ENCODE peak calls at places on chromosomes 3 and 15, in four cellular contexts. T, C, O and G are unnamed samples.

GRCh38 chr3:54064486-54064885 is 57.9 kb upstream of the CACNA2D3 start:
- DNase-seq in C (no peak), T (no peak), O (no peak), G (no peak)

GRCh38 chr15:67515557-67515956 is 5.4 kb upstream of the C15orf61 start:
- DNase-seq in C (no peak), T (no peak), O (no peak), G (no peak)

GRCh38 chr15:63523306-63523990 is 19.1 kb downstream of the USP3 start:
- DNase-seq in C (no peak), O (no peak), T (peak), G (no peak)

GRCh38 chr15:80247320-80247719 is 4.7 kb downstream of the CTXND1 start:
- DNase-seq in T (no peak), C (no peak), O (no peak), G (no peak)

GRCh38 chr15:43878466-43878865 is 51.7 kb downstream of the WDR76 start:
- DNase-seq in O (no peak), C (no peak), T (no peak), G (no peak)

GRCh38 chr15:69131362-69132215 is 28.8 kb upstream of the GLCE start:
- DNase-seq in T (no peak), C (no peak), O (no peak), G (no peak)

GRCh38 chr15:39657181-39657580 is 76.3 kb downstream of the THBS1 start:
- DNase-seq in T (no peak), C (no peak), O (no peak), G (no peak)

GRCh38 chr3:172701758-172702157 is 9.1 kb downstream of the NCEH1 start:
- DNase-seq in T (no peak), C (no peak), O (no peak), G (no peak)

GRCh38 chr3:63390831-63391230 is 112.7 kb downstream of the SYNPR start:
- DNase-seq in O (no peak), C (no peak), T (peak), G (no peak)

GRCh38 chr15:62573856-62574255 is 408.8 kb upstream of the C2CD4B start:
- DNase-seq in T (no peak), O (no peak), C (no peak), G (no peak)

GRCh38 chr3:108610651-108611050 is 21.1 kb downstream of the DZIP3 start:
- DNase-seq in C (no peak), T (no peak), O (no peak), G (no peak)

GRCh38 chr3:117735481-117736101 is 1026.0 kb downstream of the TUSC7 start:
- DNase-seq in O (no peak), C (no peak), T (peak), G (peak)

GRCh38 chr3:130894873-130895330 is 1.0 kb downstream of the ATP2C1 start:
- DNase-seq in T (peak), O (no peak), C (no peak), G (peak)

GRCh38 chr3:30578986-30579579 is 27.3 kb upstream of the TGFBR2 start:
- DNase-seq in C (no peak), T (peak), O (no peak), G (no peak)

GRCh38 chr15:64138542-64138941 is 13.0 kb upstream of the SNX22 start:
- DNase-seq in T (no peak), O (no peak), C (no peak), G (no peak)

GRCh38 chr3:175969456-175969855 is 1110.3 kb downstream of the NAALADL2 start:
- DNase-seq in C (no peak), T (no peak), O (no peak), G (no peak)

GRCh38 chr3:70823622-70824021 is 511.2 kb upstream of the MDFIC2 start:
- DNase-seq in T (no peak), C (no peak), O (no peak), G (no peak)

GRCh38 chr3:113054552-113054951 is 63.8 kb downstream of the GTPBP8 start:
- DNase-seq in C (no peak), T (no peak), O (no peak), G (peak)

GRCh38 chr3:100265016-100265415 is 4.2 kb downstream of the TBC1D23 start:
- DNase-seq in O (no peak), T (no peak), C (no peak), G (no peak)